ENCODE peak calls at places on chromosomes 5 and 9, in nine cellular contexts. T, U, C, P, X, G, Q, R and S are unnamed samples.
A peak's percentile ranks its signal among the peaks of the same experiment; 100 is the strongest.

GRCh38 chr5:134273642-134274361 is 47.9 kb upstream of the PPP2CA start:
- DNase-seq in T (peak; percentile 70), U (no peak), C (no peak), P (no peak), X (no peak), G (no peak), Q (no peak), R (no peak), S (no peak)

GRCh38 chr5:167916706-167917105 is 374.7 kb upstream of the WWC1 start:
- DNase-seq in T (peak; percentile 20), U (peak; percentile 21), C (no peak), P (no peak), X (no peak), G (no peak), Q (no peak), R (no peak), S (peak; percentile 26)

GRCh38 chr9:95264954-95265615 is 52.4 kb downstream of the FANCC start:
- DNase-seq in T (no peak), U (peak; percentile 75), C (peak; percentile 38), P (no peak), X (no peak), G (no peak), Q (peak; percentile 48), R (no peak), S (no peak)

GRCh38 chr9:17134843-17135577 is at the start of gene CNTLN:
- DNase-seq in T (peak; percentile 83), U (peak; percentile 85), C (peak; percentile 88), P (peak; percentile 95), X (peak; percentile 95), G (peak; percentile 97), Q (peak; percentile 83), R (peak; percentile 97), S (peak; percentile 97)

GRCh38 chr9:84711936-84712335 is 42.4 kb downstream of the NTRK2 start:
- DNase-seq in T (peak; percentile 97), U (no peak), C (peak; percentile 85), P (no peak), X (no peak), G (no peak), Q (no peak), R (no peak), S (no peak)

GRCh38 chr5:51968756-51969155 is 585.5 kb downstream of the ISL1 start:
- DNase-seq in T (no peak), U (no peak), C (no peak), P (no peak), X (no peak), G (no peak), Q (peak; percentile 40), R (no peak), S (no peak)

GRCh38 chr9:14373319-14373632 is 59.3 kb upstream of the NFIB start:
- DNase-seq in T (no peak), U (peak; percentile 38), C (no peak), P (no peak), X (no peak), G (no peak), Q (no peak), R (no peak), S (no peak)

GRCh38 chr5:170691623-170692022 is 91.9 kb upstream of the GABRP start:
- DNase-seq in T (no peak), U (no peak), C (no peak), P (peak; percentile 47), X (no peak), G (no peak), Q (peak; percentile 1), R (no peak), S (no peak)

GRCh38 chr9:83451308-83451707 is 86.9 kb downstream of the FRMD3 start:
- DNase-seq in T (peak; percentile 3), U (no peak), C (peak; percentile 59), P (peak; percentile 35), X (no peak), G (no peak), Q (no peak), R (no peak), S (no peak)

GRCh38 chr5:149679876-149680809 is 50.0 kb upstream of the PPARGC1B start:
- DNase-seq in T (no peak), U (no peak), C (no peak), P (no peak), X (no peak), G (peak; percentile 46), Q (no peak), R (peak; percentile 77), S (peak; percentile 62)

GRCh38 chr5:169350016-169350415 is 49.1 kb upstream of the SLIT3 start:
- DNase-seq in T (peak; percentile 82), U (peak; percentile 53), C (peak; percentile 90), P (no peak), X (no peak), G (no peak), Q (no peak), R (no peak), S (no peak)

GRCh38 chr5:53167836-53168235 is 58.3 kb upstream of the MOCS2 start:
- DNase-seq in T (peak; percentile 11), U (peak; percentile 39), C (no peak), P (no peak), X (no peak), G (no peak), Q (no peak), R (peak; percentile 26), S (peak; percentile 28)

GRCh38 chr9:122184551-122184950 is 24.8 kb downstream of the MORN5 start:
- DNase-seq in T (no peak), U (no peak), C (no peak), P (no peak), X (no peak), G (no peak), Q (no peak), R (no peak), S (no peak)

GRCh38 chr9:122186301-122186700 is 26.6 kb downstream of the MORN5 start:
- DNase-seq in T (no peak), U (no peak), C (no peak), P (no peak), X (no peak), G (peak; percentile 34), Q (no peak), R (peak; percentile 33), S (no peak)

GRCh38 chr9:122190597-122191381 is 31.1 kb downstream of the MORN5 start:
- DNase-seq in T (peak; percentile 62), U (peak; percentile 40), C (peak; percentile 88), P (no peak), X (peak; percentile 52), G (peak; percentile 47), Q (no peak), R (peak; percentile 55), S (no peak)

GRCh38 chr9:122188369-122188768 is 28.7 kb downstream of the MORN5 start:
- DNase-seq in T (no peak), U (no peak), C (no peak), P (no peak), X (no peak), G (no peak), Q (no peak), R (no peak), S (no peak)

GRCh38 chr9:122186777-122187176 is 27.1 kb downstream of the MORN5 start:
- DNase-seq in T (no peak), U (no peak), C (no peak), P (no peak), X (no peak), G (no peak), Q (no peak), R (no peak), S (no peak)
- TF ChIP-seq CTCF in T (no peak), U (no peak), C (no peak), P (no peak), X (no peak), G (no peak), Q (no peak), R (no peak), S (no peak)

DNA sequence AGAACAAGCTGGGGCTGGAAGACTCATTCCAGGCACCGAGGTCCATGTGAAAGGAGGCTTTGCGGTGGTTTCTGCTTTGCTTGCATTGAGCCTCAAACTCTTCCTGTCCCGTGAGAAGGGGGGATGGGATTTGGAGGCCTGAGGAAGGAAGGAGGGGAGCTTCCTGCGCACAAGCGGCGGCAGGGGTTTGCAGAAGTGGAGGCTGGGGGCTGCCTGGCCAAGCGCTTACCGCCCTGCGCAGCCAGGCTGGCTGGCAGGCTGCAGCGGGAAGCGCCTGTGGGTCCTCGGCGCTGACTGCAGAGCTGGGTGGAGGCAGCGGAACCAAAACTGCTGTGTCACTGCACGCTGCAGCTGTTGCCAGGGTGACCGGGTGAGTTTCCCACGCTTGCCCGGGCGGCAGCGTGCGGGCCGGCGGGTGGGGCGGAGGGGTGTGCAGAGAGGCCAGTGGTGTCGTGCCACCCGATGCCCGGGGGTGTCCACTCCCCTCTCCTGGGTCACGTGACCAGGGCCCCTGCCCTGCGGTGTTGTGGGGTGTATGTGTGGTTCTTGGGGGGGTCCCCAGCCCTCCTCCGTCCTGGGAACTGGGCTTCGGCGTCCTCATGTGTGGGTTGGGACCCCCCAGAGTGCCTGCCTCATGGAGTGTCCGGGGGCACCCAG is 81.0 kb downstream of the RXRA start:
- DNase-seq in T (peak; percentile 90), U (peak; percentile 90), C (peak; percentile 84), P (peak; percentile 90), X (peak; percentile 90), G (peak; percentile 92), Q (peak; percentile 92), R (peak; percentile 91), S (peak; percentile 93)
- H3K4me3 ChIP-seq in T (peak overlapping the region; percentile 34), U (peak overlapping the region; percentile 12), C (peak overlapping the region; percentile 56), P (peak overlapping the region; percentile 41), X (no peak overlapping the region), G (peak overlapping the region; percentile 8), Q (peak overlapping the region; percentile 25), R (peak overlapping the region; percentile 13), S (peak overlapping the region; percentile 26)

DNA sequence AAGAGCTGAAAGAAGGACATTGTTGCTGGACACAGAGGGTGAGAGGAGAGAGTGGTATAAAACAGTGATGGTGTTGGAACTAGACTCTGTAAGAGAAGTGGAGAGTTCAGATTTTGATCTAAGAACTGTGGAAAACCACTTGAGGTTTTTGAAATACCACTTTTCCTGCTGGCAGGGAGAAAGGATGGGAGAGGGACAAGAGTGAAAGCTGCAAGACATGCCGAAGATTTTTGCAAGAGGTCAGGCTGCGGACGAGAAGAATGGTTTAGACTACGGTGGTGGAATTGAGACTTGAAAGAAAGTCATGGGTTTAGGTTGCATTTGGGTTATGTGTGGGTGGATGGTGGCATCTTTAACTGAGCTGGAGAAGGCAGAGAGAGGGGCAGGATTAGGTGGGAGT is 202.2 kb upstream of the RPS23 start:
- DNase-seq in T (no peak), U (no peak), C (no peak), P (no peak), X (no peak), G (no peak), Q (no peak), R (no peak), S (no peak)
- H3K4me1 ChIP-seq in T (no peaks in the 10 kb centered on the region), U (no peaks in the 10 kb centered on the region), C (no peaks in the 10 kb centered on the region), P (no peaks in the 10 kb centered on the region), X (no peaks in the 10 kb centered on the region), G (no peaks in the 10 kb centered on the region), Q (no peaks in the 10 kb centered on the region), R (no peaks in the 10 kb centered on the region), S (no peaks in the 10 kb centered on the region)

DNA sequence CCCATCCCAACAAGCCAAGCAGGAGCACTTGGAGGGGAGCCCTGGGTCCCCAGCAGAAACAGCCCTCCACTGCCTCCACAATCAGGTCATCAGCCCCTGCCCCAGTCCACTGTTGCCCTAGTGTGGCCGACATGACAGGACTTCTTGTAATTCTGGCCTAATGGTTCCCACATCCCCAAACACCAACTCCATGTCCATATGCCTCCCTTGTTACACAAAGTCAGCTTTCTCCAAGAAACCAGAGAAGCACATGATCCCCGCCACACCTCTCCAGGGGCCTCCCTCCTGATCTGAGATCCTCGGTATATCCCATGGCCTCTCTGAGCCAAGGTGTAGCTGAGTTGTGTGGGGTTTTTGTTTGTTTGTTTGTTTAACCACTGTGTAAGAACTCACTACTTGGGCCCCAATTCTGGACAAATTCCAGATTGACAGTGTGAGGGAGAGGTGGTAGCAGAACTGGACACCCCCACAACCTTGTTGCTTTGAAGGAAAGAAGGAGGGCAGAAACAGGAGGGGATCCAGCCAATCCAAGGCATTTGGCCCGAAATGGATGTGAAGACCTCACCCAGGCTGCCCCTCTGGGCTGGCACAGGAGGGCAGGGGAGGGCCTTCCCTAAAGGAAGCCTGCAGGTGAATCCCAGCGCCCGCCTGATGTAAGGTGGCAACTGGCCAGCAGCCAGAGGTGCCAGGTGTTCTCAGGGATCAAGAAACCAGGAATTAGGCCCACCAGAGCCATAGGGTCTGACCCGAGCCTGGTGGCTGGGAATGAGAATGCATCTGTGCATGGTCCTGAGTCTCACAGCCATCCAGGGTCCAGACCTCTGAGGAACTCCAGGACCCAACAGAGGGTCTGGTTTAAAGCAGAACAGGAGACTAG is 13.5 kb downstream of the IRF1 start:
- DNase-seq in T (no peak), U (no peak), C (no peak), P (no peak), X (no peak), G (no peak), Q (no peak), R (no peak), S (no peak)
- TF ChIP-seq CTCF in T (no peak), U (no peak), C (no peak), P (peak; percentile 10), X (no peak), G (no peak), Q (no peak), R (no peak), S (no peak)